ENCODE peak calls at places on chromosomes 11 and 22, in six cellular contexts. K is heart left ventricle, D is Peyer's patch, A is adrenal gland, Q is stomach, R is IMR-90. W is an unnamed sample.

GRCh38 chr11:45725776-45726606 is 60.6 kb upstream of the CHST1 start:
- DNase-seq in K (no peak), D (no peak), A (no peak), Q (no peak), R (no peak), W (no peak)

GRCh38 chr11:17734986-17735822 is 623 bp downstream of the KCNC1 start:
- DNase-seq in K (peak; percentile 48), D (no peak), A (peak; percentile 75), Q (peak; percentile 72), R (peak; percentile 69), W (peak; percentile 51)

GRCh38 chr11:119030029-119030328 is 698 bp downstream of the SLC37A4 start:
- DNase-seq in K (no peak), D (no peak), A (no peak), Q (no peak), R (no peak), W (no peak)

GRCh38 chr11:134352111-134352510 is 20.3 kb downstream of the GLB1L2 start:
- DNase-seq in K (no peak), D (no peak), A (no peak), Q (no peak), R (no peak), W (no peak)

GRCh38 chr11:35823742-35824298 is 120.0 kb upstream of the LDLRAD3 start:
- DNase-seq in K (no peak), D (no peak), A (no peak), Q (no peak), R (no peak), W (no peak)

GRCh38 chr11:17930544-17931144 is 82.2 kb downstream of the SERGEF start:
- DNase-seq in K (no peak), D (no peak), A (no peak), Q (no peak), R (no peak), W (no peak)

GRCh38 chr11:68904458-68904847 is 762 bp downstream of the IGHMBP2 start:
- DNase-seq in K (peak; percentile 38), D (no peak), A (peak; percentile 42), Q (no peak), R (no peak), W (peak; percentile 47)

GRCh38 chr11:47215366-47215925 is 672 bp downstream of the DDB2 start:
- DNase-seq in K (no peak), D (no peak), A (no peak), Q (no peak), R (no peak), W (no peak)

GRCh38 chr11:8342821-8343681 is 79.4 kb upstream of the LMO1 start:
- DNase-seq in K (no peak), D (no peak), A (no peak), Q (no peak), R (no peak), W (no peak)

GRCh38 chr11:108009497-108010360 is 1.0 kb downstream of the CUL5 start:
- DNase-seq in K (no peak), D (no peak), A (no peak), Q (peak; percentile 27), R (no peak), W (no peak)

GRCh38 chr11:89321401-89321800 is 143.7 kb downstream of the TYR start:
- DNase-seq in K (no peak), D (no peak), A (no peak), Q (no peak), R (no peak), W (no peak)

GRCh38 chr22:48889209-48889830 is 938.4 kb downstream of the BRD1 start:
- DNase-seq in K (no peak), D (no peak), A (peak; percentile 6), Q (no peak), R (no peak), W (no peak)

GRCh38 chr22:44547371-44547770 is 49.3 kb upstream of the RTL6 start:
- DNase-seq in K (no peak), D (no peak), A (no peak), Q (no peak), R (no peak), W (no peak)

GRCh38 chr22:49005557-49005956 is 822.1 kb downstream of the BRD1 start:
- DNase-seq in K (no peak), D (no peak), A (no peak), Q (no peak), R (no peak), W (no peak)

GRCh38 chr11:127017482-127017881 is 16.9 kb upstream of the KIRREL3 start:
- DNase-seq in K (no peak), D (no peak), A (no peak), Q (no peak), R (peak; percentile 93), W (no peak)

GRCh38 chr11:18581825-18582224 is 6.7 kb downstream of the UEVLD start:
- DNase-seq in K (no peak), D (no peak), A (no peak), Q (no peak), R (no peak), W (no peak)

GRCh38 chr22:43385770-43386641 is 25.8 kb upstream of the MPPED1 start:
- DNase-seq in K (peak; percentile 67), D (peak; percentile 45), A (peak; percentile 79), Q (peak; percentile 81), R (peak; percentile 65), W (peak; percentile 72)

GRCh38 chr11:21965221-21965620 is 227.7 kb upstream of the ANO5 start:
- DNase-seq in K (no peak), D (no peak), A (no peak), Q (no peak), R (no peak), W (no peak)

GRCh38 chr11:34328632-34328910 is 29.2 kb downstream of the ABTB2 start:
- DNase-seq in K (no peak), D (no peak), A (no peak), Q (no peak), R (no peak), W (no peak)

GRCh38 chr11:8813658-8814057 is 97.3 kb upstream of the AKIP1 start:
- DNase-seq in K (peak; percentile 70), D (peak; percentile 29), A (peak; percentile 68), Q (peak; percentile 71), R (peak; percentile 89), W (peak; percentile 80)

GRCh38 chr22:46587492-46588278 is 32.5 kb upstream of the GRAMD4 start:
- DNase-seq in K (no peak), D (peak; percentile 87), A (peak; percentile 45), Q (no peak), R (no peak), W (peak; percentile 85)

GRCh38 chr11:117877120-117877784 is 794 bp upstream of the FXYD6 start:
- DNase-seq in K (peak; percentile 57), D (no peak), A (peak; percentile 19), Q (no peak), R (no peak), W (no peak)

GRCh38 chr11:27392715-27393114 is 29.7 kb upstream of the CCDC34 start:
- DNase-seq in K (no peak), D (no peak), A (no peak), Q (no peak), R (peak; percentile 90), W (no peak)

GRCh38 chr11:12271241-12271640 is 106.1 kb upstream of the PARVA start:
- DNase-seq in K (no peak), D (no peak), A (no peak), Q (no peak), R (no peak), W (no peak)

GRCh38 chr11:2317354-2318050 is 15.7 kb downstream of the TSPAN32 start:
- DNase-seq in K (no peak), D (no peak), A (peak; percentile 9), Q (no peak), R (no peak), W (no peak)
- TF ChIP-seq POLR2A in K (no peak), D (no peak), A (no peak), Q (no peak), R (no peak), W (no peak)

GRCh38 chr11:133354069-133354468 is 178.2 kb downstream of the OPCML start:
- DNase-seq in K (no peak), D (no peak), A (no peak), Q (no peak), R (peak; percentile 2), W (no peak)

GRCh38 chr11:133355095-133355494 is 177.2 kb downstream of the OPCML start:
- DNase-seq in K (no peak), D (no peak), A (no peak), Q (no peak), R (no peak), W (no peak)

GRCh38 chr11:133347988-133348387 is 184.3 kb downstream of the OPCML start:
- DNase-seq in K (no peak), D (no peak), A (no peak), Q (no peak), R (no peak), W (no peak)

GRCh38 chr11:133350045-133350444 is 182.3 kb downstream of the OPCML start:
- DNase-seq in K (no peak), D (no peak), A (no peak), Q (no peak), R (no peak), W (no peak)
- H3K4me1 ChIP-seq in K (no peaks in the 10 kb centered on the region), D (no peaks in the 10 kb centered on the region), A (no peaks in the 10 kb centered on the region), Q (no peaks in the 10 kb centered on the region), R (no peaks in the 10 kb centered on the region), W (no peaks in the 10 kb centered on the region)

GRCh38 chr22:37951305-37951704 is 2.1 kb downstream of the C22orf23 start:
- DNase-seq in K (no peak), D (no peak), A (no peak), Q (no peak), R (peak; percentile 32), W (no peak)

GRCh38 chr22:37959231-37959825 is 5.8 kb downstream of the POLR2F start:
- DNase-seq in K (no peak), D (no peak), A (no peak), Q (no peak), R (no peak), W (no peak)

GRCh38 chr22:37953062-37953436 is 352 bp downstream of the C22orf23 start:
- DNase-seq in K (no peak), D (no peak), A (no peak), Q (no peak), R (no peak), W (no peak)

GRCh38 chr22:37957232-37957631 is 3.7 kb downstream of the POLR2F start:
- DNase-seq in K (no peak), D (no peak), A (no peak), Q (no peak), R (no peak), W (no peak)

DNA sequence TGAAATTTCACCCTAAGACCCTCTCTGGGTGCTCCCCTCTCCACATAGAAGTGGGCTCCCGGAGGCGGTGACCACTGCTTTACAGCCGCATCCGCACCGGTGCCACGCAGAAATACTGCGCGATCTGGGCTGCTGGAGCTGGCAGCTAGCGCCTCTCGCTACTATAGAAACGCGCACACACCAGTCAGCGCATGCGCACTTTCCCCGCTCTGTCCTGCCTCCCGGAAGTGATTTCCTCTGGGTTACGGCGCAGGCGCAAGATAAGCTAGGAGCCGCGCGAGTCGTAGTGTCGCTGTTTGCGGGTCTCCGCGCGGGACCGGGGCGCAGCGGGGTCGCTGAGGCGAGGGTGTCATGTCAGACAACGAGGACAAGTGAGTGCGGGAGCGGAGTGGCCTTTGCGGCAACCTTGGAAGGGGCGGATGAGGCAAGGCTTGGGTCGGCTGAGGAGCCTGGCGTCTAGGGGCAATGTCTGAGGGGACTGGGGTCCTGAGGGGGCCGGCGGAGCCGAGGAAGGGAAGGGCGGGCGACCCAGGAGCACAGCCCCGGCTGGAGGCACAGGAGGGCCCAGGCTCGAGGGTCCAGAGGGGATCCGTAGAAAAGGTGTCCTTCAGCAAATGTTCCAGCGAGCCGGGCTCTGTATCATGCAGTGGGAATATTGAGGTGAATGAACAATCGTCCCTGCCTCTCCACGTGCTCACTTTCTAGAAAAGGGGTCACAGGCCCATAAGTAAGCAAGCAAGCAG is at the start of the genes C22orf23 and POLR2F:
- DNase-seq in K (peak; percentile 94), D (peak; percentile 91), A (peak; percentile 95), Q (peak; percentile 98), R (peak; percentile 92), W (peak; percentile 98)
- TF ChIP-seq POLR2A in K (peak; percentile 85), D (peak; percentile 73), A (peak; percentile 38), Q (peak; percentile 20), R (peak; percentile 72), W (peak; percentile 74)

GRCh38 chr11:69985654-69986420 is 92.3 kb upstream of the ANO1 start:
- DNase-seq in K (no peak), D (no peak), A (no peak), Q (no peak), R (no peak), W (no peak)
- H3K4me1 ChIP-seq in K (peaks cover 33% of the 10 kb centered on the region), D (peaks cover 22% of the 10 kb centered on the region), A (peaks cover 3% of the 10 kb centered on the region), Q (peaks cover 18% of the 10 kb centered on the region), R (peaks cover 30% of the 10 kb centered on the region), W (no peaks in the 10 kb centered on the region)